ENCODE peak calls at places on chromosomes 4 and X, in ten cellular contexts. F is T-helper 9 cell; Z is caudate nucleus; T is stimulated activated CD4-positive, alpha-beta T cell treated with anti-CD3 and anti-CD28 coated beads, Interleukin-4, amount 100 ng/mL, for 24 hours; R is H7; Y is GM13977; U is NCI-H774; B is hypothalamus; M is Peyer's patch; J is activated T-helper 1 cell treated with anti-CD3 and anti-CD28 coated beads, Interleukin-2, amount 50 U/mL, for 16 hours. P is an unnamed sample.

GRCh38 chrX:97452283-97452682 is 568.6 kb downstream of the RPA4 start:
- DNase-seq in M (no peak), R (no peak), U (no peak), F (no peak), B (no peak), Z (no peak), J (no peak), T (no peak), Y (peak), P (no peak)

GRCh38 chrX:107894038-107894437 is 68.4 kb downstream of the MID2 start:
- DNase-seq in J (no peak), U (peak), R (peak), F (no peak), Z (no peak), T (peak), Y (peak), M (no peak), B (no peak), P (no peak)

GRCh38 chr4:64774626-64775025 is 365.4 kb upstream of the TECRL start:
- DNase-seq in B (no peak), M (no peak), J (no peak), R (no peak), T (no peak), U (no peak), F (no peak), Z (no peak), Y (no peak), P (no peak)

GRCh38 chr4:158211288-158211687 is 1.0 kb downstream of the TMEM144 start:
- DNase-seq in M (peak), Y (no peak), R (no peak), U (no peak), F (no peak), B (no peak), T (no peak), Z (no peak), J (no peak), P (no peak)

GRCh38 chr4:103786014-103786413 is 66.2 kb upstream of the TACR3 start:
- DNase-seq in F (no peak), T (no peak), M (no peak), Z (no peak), R (peak), Y (peak), U (no peak), J (no peak), B (no peak), P (no peak)

GRCh38 chrX:72100824-72101351 is 30.8 kb downstream of the RTL5 start:
- DNase-seq in R (no peak), B (no peak), Z (no peak), U (no peak), Y (peak), J (peak), F (peak), M (no peak), T (peak), P (peak)

GRCh38 chr4:26238782-26239647 is 81.8 kb upstream of the RBPJ start:
- DNase-seq in U (peak), Z (peak), F (no peak), J (no peak), T (no peak), R (peak), Y (no peak), M (no peak), B (peak), P (no peak)

GRCh38 chr4:120704529-120704928 is 218.0 kb downstream of the PRDM5 start:
- DNase-seq in Z (no peak), J (no peak), Y (no peak), R (no peak), T (no peak), B (no peak), F (no peak), U (no peak), M (no peak), P (no peak)

GRCh38 chrX:114095789-114096188 is 488.1 kb upstream of the HTR2C start:
- DNase-seq in U (no peak), F (no peak), B (no peak), R (no peak), M (no peak), Z (no peak), J (no peak), T (no peak), Y (no peak), P (no peak)

GRCh38 chr4:99848576-99848975 is 31.9 kb downstream of the DAPP1 start:
- DNase-seq in M (no peak), Y (peak), B (no peak), R (no peak), U (no peak), Z (no peak), J (no peak), F (no peak), T (peak), P (no peak)

P was measured in activated naive CD8-positive, alpha-beta T cell treated with anti-CD3 and anti-CD28 coated beads, Interleukin-2, amount 50 U/mL, for 24 hours.